ENCODE peak calls at places on chromosomes 1 and 21, in ten cellular contexts. G is stimulated activated CD4-positive, alpha-beta T cell treated with anti-CD3 and anti-CD28 coated beads, Interleukin-12 subunit alpha, Interleukin-12 subunit beta, amount 100 ng/mL, for 24 hours; T is body of pancreas; F is iPS DF 19.7; I is effector CD8-positive, alpha-beta T cell; D is anterior cingulate cortex; U is caudate nucleus; H is CD4-positive, alpha-beta T cell; Z is cardiac muscle cell; M is LHCN-M2. J is an unnamed sample.

GRCh38 chr21:36641886-36642285 is 57.0 kb upstream of the SIM2 start:
- DNase-seq in H (no peak), G (no peak), U (no peak), F (no peak), D (no peak), T (no peak), M (no peak), I (no peak), Z (no peak), J (no peak)

GRCh38 chr1:117150316-117150715 is 28.8 kb upstream of the TRIM45 start:
- DNase-seq in M (peak), F (no peak), H (no peak), T (no peak), D (no peak), Z (no peak), G (no peak), I (no peak), U (no peak), J (no peak)

GRCh38 chr1:11741919-11742598 is 6.1 kb downstream of the AGTRAP start:
- DNase-seq in F (no peak), T (no peak), M (no peak), I (no peak), U (no peak), G (no peak), H (no peak), Z (no peak), D (no peak), J (no peak)

GRCh38 chr1:56626546-56626945 is 18.6 kb upstream of the PRKAA2 start:
- DNase-seq in T (no peak), Z (no peak), M (peak), I (no peak), G (no peak), D (no peak), U (no peak), H (no peak), F (no peak), J (no peak)

GRCh38 chr21:35027558-35028450 is 21.3 kb downstream of the RUNX1 start:
- DNase-seq in M (peak), D (no peak), H (no peak), T (no peak), Z (no peak), F (no peak), I (no peak), U (no peak), G (no peak), J (no peak)

GRCh38 chr1:193707271-193708015 is 521.0 kb upstream of the B3GALT2 start:
- DNase-seq in Z (no peak), G (no peak), U (no peak), T (no peak), M (peak), F (no peak), H (no peak), I (no peak), D (no peak), J (no peak)

GRCh38 chr1:228977741-228978140 is 242.5 kb downstream of the RHOU start:
- DNase-seq in D (no peak), G (no peak), I (no peak), M (no peak), F (no peak), H (no peak), Z (no peak), U (no peak), T (no peak), J (no peak)

GRCh38 chr1:1027723-1028266 is 7.9 kb downstream of the AGRN start:
- DNase-seq in G (no peak), H (no peak), T (no peak), F (no peak), M (no peak), U (no peak), I (no peak), Z (no peak), D (no peak), J (no peak)

GRCh38 chr1:235947989-235948388 is 81.3 kb upstream of the LYST start:
- DNase-seq in F (no peak), G (no peak), T (no peak), H (no peak), U (no peak), M (no peak), D (no peak), Z (no peak), I (no peak), J (no peak)

GRCh38 chr1:26705788-26706237 is 10.0 kb downstream of the ARID1A start:
- DNase-seq in D (no peak), I (no peak), H (no peak), M (peak), Z (no peak), G (no peak), F (no peak), U (no peak), T (no peak), J (no peak)

GRCh38 chr1:151805066-151805820 is at the start of gene LINGO4:
- DNase-seq in M (no peak), D (no peak), I (no peak), Z (no peak), F (no peak), H (no peak), U (no peak), G (no peak), T (no peak), J (no peak)

GRCh38 chr1:201840055-201840454 is 11.1 kb downstream of the IPO9 start:
- DNase-seq in U (no peak), D (no peak), G (no peak), H (no peak), I (no peak), Z (no peak), M (no peak), T (no peak), F (no peak), J (no peak)

GRCh38 chr1:88673446-88673845 is 10.6 kb upstream of the PKN2 start:
- DNase-seq in G (no peak), U (no peak), H (no peak), D (no peak), I (no peak), Z (no peak), F (no peak), T (no peak), M (no peak), J (no peak)

GRCh38 chr1:175130649-175131045 is 61.9 kb downstream of the KIAA0040 start:
- DNase-seq in Z (no peak), F (no peak), I (no peak), T (no peak), H (no peak), D (no peak), G (no peak), U (no peak), M (no peak), J (no peak)

GRCh38 chr1:151713044-151713443 is 3.6 kb downstream of the CELF3 start:
- DNase-seq in H (no peak), F (no peak), G (no peak), I (no peak), U (no peak), D (no peak), M (no peak), T (peak), Z (no peak), J (no peak)

GRCh38 chr21:28818663-28819278 is 173.9 kb downstream of the LTN1 start:
- DNase-seq in M (no peak), Z (no peak), I (no peak), H (no peak), D (no peak), T (no peak), F (no peak), G (no peak), U (no peak), J (no peak)

GRCh38 chr1:15459771-15460719 is 3.5 kb downstream of the CELA2A start:
- DNase-seq in F (no peak), H (no peak), D (no peak), U (no peak), I (no peak), Z (no peak), G (no peak), T (peak), M (peak), J (no peak)

GRCh38 chr1:38305666-38306065 is 259.1 kb upstream of the POU3F1 start:
- DNase-seq in I (no peak), M (no peak), U (no peak), Z (no peak), H (no peak), D (no peak), G (no peak), F (no peak), T (no peak), J (no peak)

GRCh38 chr1:175373786-175374623 is 181.4 kb upstream of the KIAA0040 start:
- DNase-seq in U (no peak), T (peak), M (no peak), Z (peak), G (no peak), D (no peak), H (no peak), I (no peak), F (no peak), J (peak)

GRCh38 chr1:23370744-23371710 is 1.4 kb upstream of the ZNF436 start:
- DNase-seq in G (no peak), F (peak), D (no peak), H (no peak), Z (peak), T (no peak), I (no peak), M (no peak), U (no peak), J (no peak)

GRCh38 chr1:21051177-21051576 is 125.5 kb downstream of the EIF4G3 start:
- DNase-seq in T (no peak), I (no peak), D (no peak), H (no peak), U (no peak), F (no peak), G (no peak), M (no peak), Z (no peak), J (no peak)

GRCh38 chr1:59937636-59938210 is 11.2 kb upstream of the CYP2J2 start:
- DNase-seq in H (no peak), U (no peak), G (no peak), T (no peak), F (no peak), D (no peak), M (no peak), Z (no peak), I (no peak), J (no peak)

GRCh38 chr1:211643324-211644212 is 31.9 kb downstream of the NEK2 start:
- DNase-seq in U (no peak), T (peak), D (no peak), Z (peak), I (no peak), M (peak), H (peak), G (no peak), F (no peak), J (no peak)

GRCh38 chr1:63731117-63732043 is 42.4 kb upstream of the ROR1 start:
- DNase-seq in Z (no peak), H (no peak), U (no peak), M (peak), I (no peak), G (no peak), F (peak), D (no peak), T (no peak), J (no peak)

GRCh38 chr1:110084226-110085078 is 14.0 kb upstream of the ALX3 start:
- DNase-seq in G (no peak), U (no peak), T (peak), M (peak), H (no peak), D (no peak), F (no peak), I (no peak), Z (peak), J (no peak)

GRCh38 chr1:172002725-172003345 is 161.5 kb downstream of the DNM3 start:
- DNase-seq in U (no peak), M (peak), G (no peak), H (no peak), I (no peak), Z (peak), D (no peak), T (peak), F (no peak), J (peak)

GRCh38 chr21:46618738-46619369 is 14.0 kb upstream of the S100B start:
- DNase-seq in T (no peak), Z (no peak), D (no peak), U (no peak), I (no peak), F (no peak), G (no peak), H (no peak), M (no peak), J (no peak)

GRCh38 chr1:20775700-20776099 is 11.4 kb downstream of the HP1BP3 start:
- DNase-seq in F (no peak), Z (no peak), D (no peak), G (no peak), I (no peak), M (no peak), H (no peak), U (no peak), T (no peak), J (no peak)

GRCh38 chr21:31326478-31327247 is 17.4 kb downstream of the TIAM1 start:
- DNase-seq in G (peak), T (no peak), H (peak), F (no peak), Z (no peak), I (no peak), U (no peak), M (peak), D (no peak), J (no peak)

GRCh38 chr1:151892190-151892589 is 17.1 kb downstream of the THEM4 start:
- DNase-seq in H (no peak), Z (no peak), G (no peak), T (no peak), D (no peak), M (no peak), F (no peak), I (no peak), U (no peak), J (no peak)

GRCh38 chr1:209742409-209743144 is 13.3 kb upstream of the TRAF3IP3 start:
- DNase-seq in M (peak), D (no peak), T (no peak), H (no peak), F (no peak), U (no peak), Z (no peak), G (no peak), I (no peak), J (no peak)

GRCh38 chr1:169809370-169810095 is 14.8 kb upstream of the METTL18 start:
- DNase-seq in H (no peak), Z (peak), U (no peak), T (peak), F (no peak), I (no peak), G (no peak), M (peak), D (no peak), J (peak)

GRCh38 chr1:235979716-235980338 is 85.1 kb downstream of the NID1 start:
- DNase-seq in F (no peak), T (no peak), G (no peak), I (no peak), D (no peak), M (no peak), H (no peak), U (no peak), Z (no peak), J (no peak)

GRCh38 chr1:165439287-165439686 is 5.6 kb downstream of the RXRG start:
- DNase-seq in Z (peak), M (no peak), D (no peak), I (no peak), U (no peak), F (no peak), G (no peak), T (no peak), H (no peak), J (no peak)

GRCh38 chr1:200428482-200429205 is 18.8 kb upstream of the ZNF281 start:
- DNase-seq in H (no peak), T (no peak), G (no peak), F (no peak), Z (no peak), M (no peak), I (no peak), D (no peak), U (no peak), J (no peak)